ENCODE peak calls at places on chromosomes 11 and 22, in five cellular contexts. K, M, W, D and C are unnamed samples.

GRCh38 chr11:44630511-44631210 is 65.2 kb downstream of the CD82 start:
- DNase-seq in K (no peak), M (no peak), W (no peak), D (no peak), C (peak)

GRCh38 chr11:130180896-130181294 is 21.3 kb downstream of the ST14 start:
- DNase-seq in K (no peak), M (no peak), W (no peak), D (no peak), C (no peak)

GRCh38 chr11:130476200-130476921 is 27.9 kb downstream of the ADAMTS15 start:
- DNase-seq in K (peak), M (no peak), W (no peak), D (no peak), C (no peak)

GRCh38 chr11:112157274-112157766 is 6.6 kb downstream of the IL18 start:
- DNase-seq in K (no peak), M (no peak), W (peak), D (no peak), C (peak)

GRCh38 chr22:24284747-24285203 is 14.1 kb downstream of the SPECC1L start:
- DNase-seq in K (no peak), M (no peak), W (peak), D (no peak), C (no peak)

GRCh38 chr22:50445071-50445879 is 29.6 kb downstream of the SBF1 start:
- DNase-seq in K (peak), M (peak), W (no peak), D (peak), C (no peak)

GRCh38 chr11:120781486-120782120 is 242.3 kb upstream of the TBCEL start:
- DNase-seq in K (no peak), M (no peak), W (no peak), D (no peak), C (no peak)

GRCh38 chr11:42770444-42771065 is 541.2 kb upstream of the API5 start:
- DNase-seq in K (peak), M (peak), W (peak), D (peak), C (peak)

GRCh38 chr22:23675502-23676415 is 15.1 kb upstream of the RGL4 start:
- DNase-seq in K (no peak), M (no peak), W (peak), D (peak), C (peak)

GRCh38 chr11:123052884-123053721 is 8.8 kb downstream of the HSPA8 start:
- DNase-seq in K (no peak), M (no peak), W (no peak), D (peak), C (no peak)

GRCh38 chr11:9573775-9574555 is 495 bp downstream of the WEE1 start:
- DNase-seq in K (peak), M (no peak), W (no peak), D (peak), C (peak)

GRCh38 chr22:24383061-24383460 is 44.3 kb upstream of the ADORA2A start:
- DNase-seq in K (no peak), M (no peak), W (no peak), D (no peak), C (no peak)

GRCh38 chr11:91664521-91664920 is 560.1 kb upstream of the FAT3 start:
- DNase-seq in K (no peak), M (peak), W (peak), D (no peak), C (no peak)

GRCh38 chr11:10526974-10527918 is 13.7 kb downstream of the RNF141 start:
- DNase-seq in K (no peak), M (no peak), W (peak), D (no peak), C (no peak)

GRCh38 chr11:134139873-134140331 is 71.0 kb downstream of the JAM3 start:
- DNase-seq in K (peak), M (peak), W (peak), D (peak), C (peak)

GRCh38 chr11:12220305-12220704 is 109.9 kb downstream of the MICAL2 start:
- DNase-seq in K (no peak), M (no peak), W (no peak), D (no peak), C (no peak)

GRCh38 chr11:120057595-120058581 is 80.0 kb downstream of the TRIM29 start:
- DNase-seq in K (no peak), M (peak), W (peak), D (no peak), C (peak)

GRCh38 chr11:57873196-57873911 is 111.8 kb downstream of the CTNND1 start:
- DNase-seq in K (no peak), M (no peak), W (peak), D (no peak), C (no peak)

DNA sequence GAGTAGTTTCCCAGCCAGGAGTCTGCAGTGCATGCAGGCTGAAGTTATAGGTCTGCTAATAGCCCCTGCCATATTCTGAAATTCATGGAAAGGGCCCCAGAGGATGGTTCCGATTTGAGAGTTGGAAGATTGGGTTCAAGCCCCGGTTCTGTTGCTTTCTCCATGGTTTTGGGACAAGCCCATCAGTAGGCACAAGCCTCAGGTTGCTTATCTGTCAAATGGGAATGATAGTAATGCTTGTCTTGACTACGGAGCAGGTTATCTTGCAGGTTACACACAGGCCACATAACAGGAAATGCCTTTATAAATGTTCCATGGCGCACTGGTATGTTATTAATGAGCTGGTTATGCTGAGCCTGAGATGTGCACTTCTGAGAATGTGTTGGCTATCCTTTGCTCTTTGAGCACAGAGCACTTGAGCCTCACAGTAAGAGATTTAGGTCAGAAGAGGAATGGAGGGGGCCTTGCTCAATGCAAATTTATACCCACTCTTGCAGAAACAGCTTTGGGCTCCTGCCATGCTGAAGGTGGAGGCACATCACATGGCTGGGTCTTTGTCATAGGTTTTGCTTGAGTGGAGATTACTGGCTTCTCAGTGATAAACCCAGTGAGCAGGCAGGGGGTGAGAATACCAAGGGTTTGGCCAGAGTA is 47.1 kb downstream of the ZNRF3 start:
- DNase-seq in K (no peak), M (no peak), W (no peak), D (peak), C (no peak)
- TF ChIP-seq EZH2phosphoT487 in K (no peak), M (no peak), W (no peak), D (no peak), C (no peak)

GRCh38 chr11:13927496-13927895 is 35.0 kb upstream of the SPON1 start:
- DNase-seq in K (no peak), M (no peak), W (no peak), D (no peak), C (no peak)

GRCh38 chr11:13924801-13925327 is 37.7 kb upstream of the SPON1 start:
- DNase-seq in K (no peak), M (no peak), W (no peak), D (peak), C (no peak)

GRCh38 chr11:13929551-13929950 is 33.0 kb upstream of the SPON1 start:
- DNase-seq in K (no peak), M (no peak), W (no peak), D (no peak), C (no peak)

GRCh38 chr11:13931356-13931755 is 31.2 kb upstream of the SPON1 start:
- DNase-seq in K (no peak), M (no peak), W (no peak), D (no peak), C (no peak)

GRCh38 chr11:13928566-13929251 is 33.8 kb upstream of the SPON1 start:
- DNase-seq in K (no peak), M (no peak), W (peak), D (peak), C (peak)
- TF ChIP-seq EZH2phosphoT487 in K (no peak), M (no peak), W (no peak), D (no peak), C (no peak)

GRCh38 chr22:27534720-27535125 is 266.8 kb downstream of the MN1 start:
- DNase-seq in K (no peak), M (no peak), W (no peak), D (no peak), C (peak)
- TF ChIP-seq EZH2phosphoT487 in K (no peak), M (no peak), W (no peak), D (no peak), C (no peak)

GRCh38 chr11:65833297-65834030 is at the start of gene SNX32:
- DNase-seq in K (peak), M (peak), W (peak), D (no peak), C (peak)
- TF ChIP-seq EZH2phosphoT487 in K (no peak), M (no peak), W (no peak), D (no peak), C (no peak)

GRCh38 chr22:39999144-39999757 is 4.5 kb downstream of the FAM83F start:
- DNase-seq in K (no peak), M (no peak), W (no peak), D (peak), C (peak)
- TF ChIP-seq EZH2phosphoT487 in K (no peak), M (no peak), W (no peak), D (no peak), C (no peak)

GRCh38 chr22:48786679-48786996 is 1041.0 kb downstream of the BRD1 start:
- DNase-seq in K (no peak), M (no peak), W (no peak), D (no peak), C (no peak)
- TF ChIP-seq EZH2phosphoT487 in K (no peak), M (no peak), W (no peak), D (no peak), C (no peak)

GRCh38 chr11:64998690-64999431 is 2.1 kb upstream of the BATF2 start:
- DNase-seq in K (no peak), M (no peak), W (no peak), D (peak), C (peak)

GRCh38 chr11:64996710-64997380 is at the start of gene BATF2:
- DNase-seq in K (peak), M (peak), W (peak), D (peak), C (peak)

GRCh38 chr11:64999478-64999877 is 2.7 kb upstream of the BATF2 start:
- DNase-seq in K (no peak), M (no peak), W (no peak), D (no peak), C (no peak)

GRCh38 chr11:64996327-64996709 is 453 bp downstream of the BATF2 start:
- DNase-seq in K (no peak), M (no peak), W (no peak), D (no peak), C (no peak)

GRCh38 chr11:64998141-64998540 is 1.4 kb upstream of the BATF2 start:
- DNase-seq in K (peak), M (peak), W (peak), D (peak), C (no peak)
- TF ChIP-seq EZH2phosphoT487 in K (no peak), M (no peak), W (no peak), D (no peak), C (no peak)

DNA sequence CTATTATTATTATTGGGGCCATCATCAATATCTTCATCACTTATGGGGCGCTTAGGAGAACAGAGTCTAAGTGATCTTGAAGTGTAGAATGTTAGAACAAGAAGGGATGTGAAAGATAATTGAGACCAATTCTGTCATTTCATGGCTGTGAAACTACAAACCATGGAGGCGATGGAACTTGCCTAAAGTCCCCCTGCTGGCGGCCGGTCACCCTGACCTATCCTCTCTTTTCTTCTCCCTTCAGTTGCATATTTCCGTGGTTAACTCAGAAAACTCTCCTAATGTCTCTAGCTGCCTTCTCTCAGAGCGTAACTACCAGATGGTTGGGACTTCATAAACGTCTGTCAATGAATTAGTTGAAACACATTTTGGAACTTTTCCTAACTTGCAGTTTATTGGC is 6.6 kb upstream of the OR4B1 start:
- DNase-seq in K (no peak), M (peak), W (peak), D (no peak), C (no peak)
- TF ChIP-seq EZH2phosphoT487 in K (no peak), M (no peak), W (no peak), D (no peak), C (no peak)